ENCODE peak calls at places on chromosomes 5 and 9, in seven cellular contexts. U is GM13976, B is endothelial cell, X is left ventricle myocardium inferior, H is lung, O is WTC11, N is anterior cingulate cortex. T is an unnamed sample.

GRCh38 chr5:131245948-131246347 is 17.9 kb upstream of the CDC42SE2 start:
- DNase-seq in X (no peak), O (no peak), B (no peak), H (no peak), U (no peak), N (no peak), T (no peak)

GRCh38 chr9:99859395-99859980 is 37.8 kb downstream of the NR4A3 start:
- DNase-seq in H (no peak), U (no peak), O (no peak), X (no peak), N (no peak), B (no peak), T (no peak)

GRCh38 chr9:93852728-93853127 is 102.4 kb downstream of the BARX1 start:
- DNase-seq in B (no peak), O (no peak), U (no peak), X (no peak), N (no peak), H (no peak), T (no peak)

GRCh38 chr9:91426123-91426745 is 2.6 kb upstream of the NFIL3 start:
- DNase-seq in O (no peak), U (peak; percentile 62), X (no peak), H (no peak), N (no peak), B (no peak), T (no peak)

GRCh38 chr9:100087218-100087617 is 11.6 kb downstream of the ERP44 start:
- DNase-seq in N (no peak), X (no peak), H (no peak), U (no peak), O (no peak), B (no peak), T (no peak)

GRCh38 chr5:1542011-1542410 is 18.3 kb upstream of the LPCAT1 start:
- DNase-seq in X (no peak), N (no peak), H (peak; percentile 20), O (no peak), B (no peak), U (no peak), T (peak; percentile 58)

GRCh38 chr9:104304925-104305324 is 199.1 kb upstream of the OR13F1 start:
- DNase-seq in X (no peak), H (no peak), U (no peak), B (no peak), N (no peak), O (peak; percentile 14), T (no peak)

GRCh38 chr5:57499262-57500050 is 16.8 kb upstream of the ACTBL2 start:
- DNase-seq in O (peak; percentile 29), N (no peak), H (no peak), B (peak; percentile 26), U (peak; percentile 33), X (no peak), T (no peak)

GRCh38 chr5:109563189-109563588 is 126.5 kb upstream of the MAN2A1 start:
- DNase-seq in O (no peak), H (no peak), U (no peak), B (no peak), N (no peak), X (no peak), T (no peak)

GRCh38 chr9:131087354-131087893 is 8.9 kb upstream of the AIF1L start:
- DNase-seq in X (no peak), U (no peak), B (no peak), O (no peak), N (no peak), H (no peak), T (no peak)

GRCh38 chr9:122184551-122184950 is 24.8 kb downstream of the MORN5 start:
- DNase-seq in O (no peak), B (no peak), N (no peak), H (no peak), U (no peak), X (no peak), T (no peak)

GRCh38 chr5:139285651-139286392 is 7.7 kb upstream of the MATR3 start:
- DNase-seq in X (no peak), U (no peak), H (no peak), O (no peak), N (no peak), B (no peak), T (no peak)

GRCh38 chr9:114110180-114110579 is 11.1 kb upstream of the KIF12 start:
- DNase-seq in X (no peak), B (no peak), H (no peak), O (no peak), U (no peak), N (no peak), T (no peak)

T was measured in right atrium auricular region.